ENCODE peak calls at places on chromosomes 1 and 21, in nine cellular contexts. A, X, H, Y, J, E, F, C and V are unnamed samples.

GRCh38 chr1:171441278-171441677 is 44.1 kb upstream of the PRRC2C start:
- DNase-seq in H (no peak), C (no peak), X (no peak), E (no peak), J (no peak), F (peak; percentile 91), A (no peak), Y (no peak), V (peak; percentile 83)

GRCh38 chr1:185694081-185694480 is 40.1 kb upstream of the HMCN1 start:
- DNase-seq in Y (no peak), C (no peak), A (no peak), J (peak; percentile 35), E (peak; percentile 45), X (no peak), H (no peak), F (no peak), V (no peak)

GRCh38 chr1:231278100-231278790 is 37.2 kb downstream of the GNPAT start:
- DNase-seq in E (no peak), X (peak; percentile 57), A (no peak), F (peak; percentile 51), H (no peak), C (no peak), J (no peak), Y (no peak), V (no peak)

GRCh38 chr1:13593511-13594131 is 10.0 kb downstream of the PDPN start:
- DNase-seq in A (no peak), X (no peak), Y (no peak), C (no peak), J (no peak), H (peak; percentile 41), E (no peak), F (peak; percentile 83), V (peak; percentile 96)

GRCh38 chr1:173914366-173914871 is 2.7 kb downstream of the SERPINC1 start:
- DNase-seq in J (no peak), E (peak; percentile 44), A (peak; percentile 5), H (peak; percentile 58), X (peak; percentile 28), Y (no peak), C (no peak), F (peak; percentile 79), V (no peak)

GRCh38 chr21:38503588-38503987 is 5.3 kb upstream of the ERG start:
- DNase-seq in H (no peak), A (no peak), E (no peak), C (no peak), F (no peak), J (no peak), X (no peak), Y (no peak), V (peak; percentile 93)

GRCh38 chr1:59892836-59893811 is 33.4 kb downstream of the CYP2J2 start:
- DNase-seq in A (no peak), E (no peak), J (no peak), H (no peak), Y (no peak), X (peak; percentile 30), C (no peak), F (no peak), V (no peak)

GRCh38 chr1:154431586-154432373 is 26.6 kb downstream of the IL6R start:
- DNase-seq in C (no peak), A (no peak), F (peak; percentile 94), E (no peak), J (no peak), Y (no peak), H (no peak), X (no peak), V (peak; percentile 99)

GRCh38 chr1:30008998-30009657 is 714.3 kb downstream of the MATN1 start:
- DNase-seq in F (peak; percentile 34), H (no peak), Y (no peak), C (no peak), X (no peak), A (no peak), E (peak; percentile 43), J (no peak), V (no peak)

GRCh38 chr1:198636391-198636790 is 2.4 kb upstream of the PTPRC start:
- DNase-seq in C (no peak), F (no peak), Y (no peak), J (no peak), E (no peak), A (no peak), X (no peak), H (no peak), V (no peak)

GRCh38 chr1:100869996-100870395 is 24.6 kb downstream of the EXTL2 start:
- DNase-seq in F (no peak), E (no peak), A (no peak), X (no peak), Y (no peak), C (no peak), J (no peak), H (no peak), V (no peak)

GRCh38 chr1:115337633-115338456 is at the start of gene NGF:
- DNase-seq in Y (no peak), E (no peak), F (peak; percentile 10), A (no peak), H (peak; percentile 73), X (peak; percentile 63), C (peak; percentile 48), J (no peak), V (peak; percentile 69)

GRCh38 chr1:46798820-46799219 is at the start of gene CYP4B1:
- DNase-seq in Y (no peak), E (no peak), H (no peak), X (no peak), C (no peak), A (no peak), J (no peak), F (peak; percentile 58), V (no peak)

GRCh38 chr21:36965720-36966065 is 776 bp downstream of the HLCS start:
- DNase-seq in Y (no peak), E (no peak), C (no peak), X (no peak), F (peak; percentile 21), A (no peak), H (no peak), J (no peak), V (no peak)

GRCh38 chr1:200968469-200969410 is 54.8 kb downstream of the KIF21B start:
- DNase-seq in F (peak; percentile 68), X (no peak), H (no peak), J (no peak), A (no peak), C (no peak), E (no peak), Y (no peak), V (no peak)

GRCh38 chr1:66281808-66282207 is 252.1 kb upstream of the SGIP1 start:
- DNase-seq in A (no peak), C (no peak), J (no peak), H (no peak), Y (no peak), F (no peak), X (no peak), E (no peak), V (no peak)

GRCh38 chr1:92538048-92538412 is 51.3 kb upstream of the GFI1 start:
- DNase-seq in J (no peak), A (no peak), H (no peak), Y (no peak), C (no peak), F (no peak), E (no peak), X (no peak), V (peak; percentile 21)

GRCh38 chr1:17696417-17697301 is 58.5 kb upstream of the ACTL8 start:
- DNase-seq in C (peak; percentile 43), Y (no peak), A (no peak), F (peak; percentile 69), X (peak; percentile 73), E (no peak), J (no peak), H (peak; percentile 68), V (peak; percentile 60)

GRCh38 chr1:99305626-99306025 is 41.3 kb downstream of the PLPPR4 start:
- DNase-seq in C (no peak), Y (no peak), J (no peak), A (no peak), E (no peak), F (no peak), X (no peak), H (no peak), V (peak; percentile 10)

GRCh38 chr1:91805343-91805801 is 80.6 kb downstream of the TGFBR3 start:
- DNase-seq in Y (no peak), X (no peak), F (no peak), A (no peak), H (no peak), C (no peak), E (no peak), J (peak; percentile 31), V (no peak)

GRCh38 chr1:206606867-206607266 is 5.4 kb downstream of the EIF2D start:
- DNase-seq in J (no peak), Y (no peak), E (peak; percentile 56), X (no peak), C (no peak), F (peak; percentile 67), H (no peak), A (no peak), V (peak; percentile 12)